ENCODE peak calls at places on chromosomes 5 and 9, in six cellular contexts. U is pancreas; H is lung; C is upper lobe of right lung; W is activated CD8-positive, alpha-beta T cell treated with anti-CD3 and anti-CD28 coated beads for 36 hours; L is colonic mucosa. I is an unnamed sample.

GRCh38 chr5:150674376-150674821 is 13.3 kb downstream of the MYOZ3 start:
- DNase-seq in U (no peak), H (no peak), C (no peak), W (no peak), L (no peak), I (no peak)

GRCh38 chr5:173638631-173639030 is 22.2 kb upstream of the BOD1 start:
- DNase-seq in U (no peak), H (no peak), C (no peak), W (no peak), L (no peak), I (no peak)

GRCh38 chr5:55278778-55279177 is 28.7 kb downstream of the DHX29 start:
- DNase-seq in U (no peak), H (no peak), C (no peak), W (no peak), L (no peak), I (no peak)

GRCh38 chr5:42638972-42639371 is 117.6 kb upstream of the CCDC152 start:
- DNase-seq in U (no peak), H (no peak), C (no peak), W (no peak), L (no peak), I (no peak)

GRCh38 chr9:135409286-135410200 is 70.0 kb upstream of the PPP1R26 start:
- DNase-seq in U (no peak), H (no peak), C (no peak), W (no peak), L (no peak), I (no peak)

GRCh38 chr9:131809941-131810344 is 70.1 kb upstream of the RAPGEF1 start:
- DNase-seq in U (no peak), H (no peak), C (no peak), W (no peak), L (no peak), I (no peak)

GRCh38 chr5:168940712-168941111 is 360.2 kb downstream of the SLIT3 start:
- DNase-seq in U (no peak), H (no peak), C (no peak), W (no peak), L (no peak), I (no peak)

GRCh38 chr5:62692946-62693713 is 114.5 kb downstream of the LRRC70 start:
- DNase-seq in U (no peak), H (no peak), C (no peak), W (no peak), L (no peak), I (no peak)

GRCh38 chr5:147887026-147887627 is 8.6 kb downstream of the SCGB3A2 start:
- DNase-seq in U (peak; percentile 10), H (no peak), C (no peak), W (peak; percentile 3), L (peak; percentile 31), I (peak; percentile 47)

GRCh38 chr5:50711280-50711679 is 44.8 kb downstream of the PARP8 start:
- DNase-seq in U (peak; percentile 4), H (no peak), C (no peak), W (peak; percentile 77), L (peak; percentile 22), I (peak; percentile 73)

DNA sequence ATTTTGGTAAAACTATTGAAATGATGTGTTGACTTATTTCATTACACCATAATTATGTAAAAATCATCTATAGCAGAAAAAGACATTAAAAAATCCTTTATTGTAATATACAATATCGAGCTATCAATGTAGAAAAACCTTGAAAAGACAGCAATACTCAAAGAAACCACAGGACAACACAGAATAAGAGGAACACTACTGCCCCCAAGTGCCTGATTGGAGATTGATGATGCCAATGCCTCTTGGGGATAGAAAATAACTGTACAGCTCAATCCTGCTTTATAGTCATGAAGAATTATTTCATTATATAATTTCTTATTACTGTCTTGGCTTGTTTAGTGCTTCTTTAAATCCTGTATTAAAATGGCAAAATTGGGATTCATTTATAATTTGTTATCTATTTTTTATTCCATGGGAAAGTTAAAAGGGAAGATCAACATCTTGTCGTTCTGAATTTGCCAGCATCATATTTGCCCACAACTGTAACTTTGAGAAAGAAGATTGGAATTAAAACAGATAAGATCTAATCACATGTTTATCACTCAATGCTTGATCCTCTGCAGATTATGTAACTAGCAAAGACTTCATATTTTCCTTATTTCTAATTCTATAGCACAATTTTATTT is 337.5 kb downstream of the CDH9 start:
- DNase-seq in U (no peak), H (no peak), C (no peak), W (peak; percentile 31), L (no peak), I (peak; percentile 66)
- TF ChIP-seq CTCF in U (no peak), H (no peak), C (peak; percentile 35), W (peak; percentile 40), L (no peak), I (peak; percentile 71)

GRCh38 chr5:177472460-177473441 is 683 bp downstream of the DBN1 start:
- DNase-seq in U (no peak), H (no peak), C (peak; percentile 68), W (peak; percentile 91), L (no peak), I (peak; percentile 81)
- TF ChIP-seq CTCF in U (no peak), H (no peak), C (no peak), W (no peak), L (no peak), I (no peak)

DNA sequence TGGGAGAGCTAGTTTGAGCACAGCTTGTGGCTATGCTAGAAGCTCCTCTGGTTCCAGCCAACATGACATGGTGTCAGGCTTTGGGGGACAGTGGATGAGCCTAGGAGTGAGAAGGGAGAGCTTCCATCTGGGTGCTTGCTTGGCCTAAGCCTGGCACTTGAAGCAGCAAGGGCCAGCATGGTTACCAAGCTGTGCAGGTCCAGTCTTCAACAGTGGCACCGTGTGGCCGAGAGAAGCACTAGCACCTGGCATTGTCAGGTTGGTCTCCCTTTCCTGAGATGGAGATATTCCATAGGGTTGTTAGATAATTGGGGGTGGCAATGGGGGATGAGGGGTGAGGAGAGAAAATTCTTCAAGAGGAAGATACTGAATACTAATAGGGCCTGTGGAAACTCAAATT is 261.9 kb downstream of the PBX3 start:
- DNase-seq in U (no peak), H (no peak), C (no peak), W (peak; percentile 11), L (no peak), I (peak; percentile 22)
- TF ChIP-seq CTCF in U (no peak), H (no peak), C (no peak), W (no peak), L (no peak), I (peak; percentile 26)

GRCh38 chr5:155485344-155485743 is 471.8 kb downstream of the KIF4B start:
- DNase-seq in U (no peak), H (no peak), C (no peak), W (no peak), L (no peak), I (no peak)
- TF ChIP-seq CTCF in U (no peak), H (no peak), C (no peak), W (no peak), L (no peak), I (no peak)

GRCh38 chr9:20529837-20530236 is 92.5 kb downstream of the MLLT3 start:
- DNase-seq in U (no peak), H (no peak), C (no peak), W (no peak), L (no peak), I (no peak)

GRCh38 chr9:20528253-20528652 is 94.0 kb downstream of the MLLT3 start:
- DNase-seq in U (no peak), H (no peak), C (no peak), W (no peak), L (no peak), I (no peak)

GRCh38 chr9:20526500-20527319 is 95.6 kb downstream of the MLLT3 start:
- DNase-seq in U (no peak), H (no peak), C (no peak), W (no peak), L (no peak), I (no peak)

GRCh38 chr9:20524776-20525175 is 97.5 kb downstream of the MLLT3 start:
- DNase-seq in U (no peak), H (no peak), C (no peak), W (peak; percentile 31), L (peak; percentile 38), I (peak; percentile 30)
- TF ChIP-seq CTCF in U (no peak), H (no peak), C (no peak), W (peak; percentile 56), L (peak; percentile 32), I (peak; percentile 49)

DNA sequence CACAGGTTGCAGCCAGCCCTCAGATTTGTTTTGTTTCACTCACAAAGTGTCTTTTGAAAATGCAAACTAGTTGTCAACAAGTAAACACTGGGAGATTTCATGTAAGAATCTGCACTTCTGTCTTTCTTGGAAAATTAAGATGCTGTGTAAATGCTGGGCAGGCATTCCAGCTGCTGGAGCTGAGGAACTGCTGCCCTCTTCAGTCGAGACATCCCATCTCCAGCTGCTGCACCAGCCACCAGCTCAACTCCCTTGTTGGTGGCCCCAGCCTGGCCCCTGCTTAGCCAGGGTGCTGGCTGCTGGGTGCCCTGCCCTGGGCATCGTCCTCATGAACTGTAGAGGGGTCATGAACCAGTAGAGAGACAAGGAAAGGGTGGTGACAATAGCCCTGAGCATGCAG is 33.1 kb upstream of the AFAP1L1 start:
- DNase-seq in U (no peak), H (no peak), C (no peak), W (no peak), L (no peak), I (no peak)
- TF ChIP-seq CTCF in U (no peak), H (no peak), C (no peak), W (no peak), L (no peak), I (peak; percentile 21)

DNA sequence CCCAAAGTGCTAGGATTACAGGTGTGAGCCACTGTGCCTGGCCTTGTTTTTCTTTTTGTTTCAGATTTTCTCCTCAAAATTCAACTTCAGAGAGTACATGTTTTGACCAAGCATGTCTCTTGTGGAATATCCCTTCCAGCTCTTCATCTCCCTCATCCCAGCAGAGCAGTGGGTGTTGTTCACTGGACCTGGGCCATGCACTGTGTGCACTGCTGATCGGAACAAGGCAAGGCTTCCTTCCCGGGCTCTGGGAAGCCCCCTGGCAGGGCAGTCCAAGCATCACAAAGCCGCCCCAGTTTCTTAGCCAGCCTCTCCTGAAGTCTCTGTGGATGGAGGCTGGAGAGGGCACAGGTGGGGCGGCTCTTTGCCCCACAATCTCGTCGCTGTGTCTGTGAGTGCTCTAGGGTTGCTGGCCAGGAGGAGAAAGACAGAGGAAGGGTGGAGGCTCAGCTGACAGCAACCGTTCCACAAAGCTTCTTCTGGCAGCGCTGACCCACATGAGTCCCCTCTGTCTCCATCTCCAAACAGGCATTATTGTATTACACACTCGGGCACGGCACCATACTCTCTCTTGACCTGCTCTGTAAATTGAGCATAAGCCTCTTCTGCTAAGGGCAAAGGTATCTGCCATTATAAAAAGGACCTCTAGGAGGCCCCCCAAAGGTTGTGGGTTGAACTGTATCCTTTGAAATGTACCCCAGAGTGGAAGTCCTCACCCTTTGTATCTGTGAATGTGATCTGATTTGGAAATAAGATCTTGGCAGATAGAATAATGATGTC is 89.6 kb downstream of the TARS1 start:
- DNase-seq in U (no peak), H (no peak), C (peak; percentile 54), W (no peak), L (no peak), I (peak; percentile 5)
- TF ChIP-seq CTCF in U (no peak), H (no peak), C (no peak), W (no peak), L (no peak), I (no peak)

I was measured in NB4.